ENCODE peak calls at places on chromosomes 12 and 14, in six cellular contexts. One of them, this sample, is unnamed.

GRCh38 chr14:75877884-75878283 is 103.9 kb downstream of the TGFB3 start:
- DNase-seq in NCI-H524: no peak
- DNase-seq in CD4-positive, alpha-beta T cell: no peak
- DNase-seq in left ventricle myocardium inferior: no peak
- DNase-seq in RCC 7860: no peak
- DNase-seq in WTC11: no peak
- DNase-seq in this sample: no peak

GRCh38 chr14:69876848-69877306 is 2.3 kb upstream of the SMOC1 start:
- DNase-seq in left ventricle myocardium inferior: no peak
- DNase-seq in WTC11: no peak
- DNase-seq in NCI-H524: no peak
- DNase-seq in RCC 7860: no peak
- DNase-seq in CD4-positive, alpha-beta T cell: no peak
- DNase-seq in this sample: no peak

GRCh38 chr14:31950760-31951637 is 126.1 kb upstream of the ARHGAP5 start:
- DNase-seq in left ventricle myocardium inferior: peak; percentile 61
- DNase-seq in NCI-H524: no peak
- DNase-seq in WTC11: peak; percentile 45
- DNase-seq in CD4-positive, alpha-beta T cell: no peak
- DNase-seq in RCC 7860: no peak
- DNase-seq in this sample: peak; percentile 67

GRCh38 chr12:121933522-121934317 is 15.3 kb downstream of the CFAP251 start:
- DNase-seq in CD4-positive, alpha-beta T cell: no peak
- DNase-seq in NCI-H524: no peak
- DNase-seq in RCC 7860: peak; percentile 27
- DNase-seq in WTC11: peak; percentile 62
- DNase-seq in left ventricle myocardium inferior: no peak
- DNase-seq in this sample: no peak

GRCh38 chr12:51082561-51083139 is 746 bp downstream of the CSRNP2 start:
- DNase-seq in CD4-positive, alpha-beta T cell: no peak
- DNase-seq in NCI-H524: peak; percentile 22
- DNase-seq in RCC 7860: peak; percentile 13
- DNase-seq in left ventricle myocardium inferior: no peak
- DNase-seq in WTC11: no peak
- DNase-seq in this sample: no peak

GRCh38 chr12:9064201-9064814 is 51.4 kb downstream of the A2M start:
- DNase-seq in CD4-positive, alpha-beta T cell: peak; percentile 30
- DNase-seq in WTC11: peak; percentile 70
- DNase-seq in NCI-H524: peak; percentile 51
- DNase-seq in RCC 7860: no peak
- DNase-seq in left ventricle myocardium inferior: peak; percentile 69
- DNase-seq in this sample: peak; percentile 68

GRCh38 chr12:90111646-90112565 is 403.3 kb upstream of the ATP2B1 start:
- DNase-seq in left ventricle myocardium inferior: no peak
- DNase-seq in WTC11: no peak
- DNase-seq in RCC 7860: no peak
- DNase-seq in CD4-positive, alpha-beta T cell: no peak
- DNase-seq in NCI-H524: peak; percentile 30
- DNase-seq in this sample: no peak

GRCh38 chr14:64247186-64247585 is 47.0 kb downstream of the ESR2 start:
- DNase-seq in NCI-H524: no peak
- DNase-seq in WTC11: no peak
- DNase-seq in CD4-positive, alpha-beta T cell: no peak
- DNase-seq in left ventricle myocardium inferior: no peak
- DNase-seq in RCC 7860: no peak
- DNase-seq in this sample: no peak

GRCh38 chr14:43539210-43539609 is 967.9 kb downstream of the FSCB start:
- DNase-seq in left ventricle myocardium inferior: no peak
- DNase-seq in WTC11: peak; percentile 29
- DNase-seq in RCC 7860: no peak
- DNase-seq in CD4-positive, alpha-beta T cell: no peak
- DNase-seq in NCI-H524: no peak
- DNase-seq in this sample: no peak

GRCh38 chr12:53287741-53288216 is 7.6 kb upstream of the PFDN5 start:
- DNase-seq in WTC11: peak; percentile 74
- DNase-seq in RCC 7860: peak; percentile 14
- DNase-seq in CD4-positive, alpha-beta T cell: peak; percentile 60
- DNase-seq in left ventricle myocardium inferior: peak; percentile 67
- DNase-seq in NCI-H524: peak; percentile 33
- DNase-seq in this sample: peak; percentile 61

GRCh38 chr14:80669416-80669815 is 272.1 kb downstream of the CEP128 start:
- DNase-seq in RCC 7860: no peak
- DNase-seq in CD4-positive, alpha-beta T cell: no peak
- DNase-seq in left ventricle myocardium inferior: no peak
- DNase-seq in NCI-H524: no peak
- DNase-seq in WTC11: no peak
- DNase-seq in this sample: no peak

GRCh38 chr14:42407153-42407552 is 800.5 kb downstream of the LRFN5 start:
- DNase-seq in NCI-H524: no peak
- DNase-seq in WTC11: no peak
- DNase-seq in RCC 7860: no peak
- DNase-seq in left ventricle myocardium inferior: no peak
- DNase-seq in CD4-positive, alpha-beta T cell: no peak
- DNase-seq in this sample: no peak

GRCh38 chr12:68007466-68007865 is 18.2 kb downstream of the IFNG-AS1 start:
- DNase-seq in WTC11: no peak
- DNase-seq in left ventricle myocardium inferior: no peak
- DNase-seq in NCI-H524: no peak
- DNase-seq in CD4-positive, alpha-beta T cell: no peak
- DNase-seq in RCC 7860: no peak
- DNase-seq in this sample: no peak

GRCh38 chr14:55099741-55100140 is 29.3 kb upstream of the LGALS3 start:
- DNase-seq in CD4-positive, alpha-beta T cell: no peak
- DNase-seq in left ventricle myocardium inferior: no peak
- DNase-seq in WTC11: no peak
- DNase-seq in NCI-H524: no peak
- DNase-seq in RCC 7860: no peak
- DNase-seq in this sample: no peak

GRCh38 chr12:90712671-90713070 is 242.3 kb downstream of the CCER1 start:
- DNase-seq in CD4-positive, alpha-beta T cell: no peak
- DNase-seq in NCI-H524: no peak
- DNase-seq in WTC11: no peak
- DNase-seq in RCC 7860: no peak
- DNase-seq in left ventricle myocardium inferior: no peak
- DNase-seq in this sample: no peak

GRCh38 chr14:85532981-85533820 is 3.3 kb downstream of the FLRT2 start:
- DNase-seq in WTC11: peak; percentile 78
- DNase-seq in left ventricle myocardium inferior: peak; percentile 46
- DNase-seq in RCC 7860: no peak
- DNase-seq in CD4-positive, alpha-beta T cell: no peak
- DNase-seq in NCI-H524: peak; percentile 85
- DNase-seq in this sample: peak; percentile 69

GRCh38 chr12:130431176-130431575 is 93.5 kb downstream of the PIWIL1 start:
- DNase-seq in WTC11: no peak
- DNase-seq in left ventricle myocardium inferior: no peak
- DNase-seq in CD4-positive, alpha-beta T cell: no peak
- DNase-seq in NCI-H524: no peak
- DNase-seq in RCC 7860: no peak
- DNase-seq in this sample: no peak

GRCh38 chr14:20799955-20800544 is 2.6 kb downstream of the RNASE1 start:
- DNase-seq in RCC 7860: no peak
- DNase-seq in NCI-H524: no peak
- DNase-seq in CD4-positive, alpha-beta T cell: no peak
- DNase-seq in left ventricle myocardium inferior: peak; percentile 42
- DNase-seq in WTC11: no peak
- DNase-seq in this sample: peak; percentile 33

GRCh38 chr12:56128669-56129209 is 672 bp downstream of the ESYT1 start:
- DNase-seq in RCC 7860: no peak
- DNase-seq in WTC11: no peak
- DNase-seq in CD4-positive, alpha-beta T cell: no peak
- DNase-seq in NCI-H524: no peak
- DNase-seq in left ventricle myocardium inferior: no peak
- DNase-seq in this sample: peak; percentile 41

GRCh38 chr12:75979181-75979580 is 52.4 kb downstream of the PHLDA1 start:
- DNase-seq in NCI-H524: no peak
- DNase-seq in WTC11: no peak
- DNase-seq in left ventricle myocardium inferior: no peak
- DNase-seq in CD4-positive, alpha-beta T cell: no peak
- DNase-seq in RCC 7860: peak; percentile 82
- DNase-seq in this sample: no peak

GRCh38 chr14:32472512-32473472 is 143.7 kb downstream of the AKAP6 start:
- DNase-seq in CD4-positive, alpha-beta T cell: no peak
- DNase-seq in left ventricle myocardium inferior: peak; percentile 39
- DNase-seq in NCI-H524: peak; percentile 68
- DNase-seq in RCC 7860: no peak
- DNase-seq in WTC11: no peak
- DNase-seq in this sample: no peak

GRCh38 chr12:40561395-40561966 is 130.8 kb upstream of the CNTN1 start:
- DNase-seq in NCI-H524: no peak
- DNase-seq in WTC11: no peak
- DNase-seq in RCC 7860: no peak
- DNase-seq in CD4-positive, alpha-beta T cell: no peak
- DNase-seq in left ventricle myocardium inferior: no peak
- DNase-seq in this sample: no peak

GRCh38 chr12:106915635-106916026 is 40.1 kb upstream of the TMEM263 start:
- DNase-seq in NCI-H524: no peak
- DNase-seq in WTC11: no peak
- DNase-seq in RCC 7860: no peak
- DNase-seq in CD4-positive, alpha-beta T cell: no peak
- DNase-seq in left ventricle myocardium inferior: no peak
- DNase-seq in this sample: no peak